ENCODE peak calls at places on chromosomes 16 and 17, in six cellular contexts. One of them, this sample, is unnamed.

GRCh38 chr17:67079481-67079880 is 35.1 kb downstream of the CACNG1 start:
- DNase-seq in body of pancreas: no peak
- DNase-seq in K562: no peak
- DNase-seq in lower leg skin: no peak
- DNase-seq in transverse colon: no peak
- DNase-seq in IMR-90: no peak
- DNase-seq in this sample: no peak

GRCh38 chr16:3880623-3881498 is at the start of gene CREBBP:
- DNase-seq in K562: peak
- DNase-seq in lower leg skin: peak
- DNase-seq in IMR-90: peak
- DNase-seq in transverse colon: peak
- DNase-seq in body of pancreas: peak
- DNase-seq in this sample: peak

GRCh38 chr16:7137560-7138330 is 194.9 kb upstream of the RBFOX1 start:
- DNase-seq in body of pancreas: no peak
- DNase-seq in K562: no peak
- DNase-seq in transverse colon: no peak
- DNase-seq in IMR-90: no peak
- DNase-seq in lower leg skin: no peak
- DNase-seq in this sample: no peak

GRCh38 chr16:901149-901548 is 69.6 kb downstream of the LMF1 start:
- DNase-seq in K562: no peak
- DNase-seq in body of pancreas: no peak
- DNase-seq in lower leg skin: no peak
- DNase-seq in IMR-90: no peak
- DNase-seq in transverse colon: no peak
- DNase-seq in this sample: no peak

GRCh38 chr17:4536742-4537411 is 18.3 kb downstream of the MYBBP1A start:
- DNase-seq in IMR-90: peak
- DNase-seq in lower leg skin: no peak
- DNase-seq in transverse colon: no peak
- DNase-seq in body of pancreas: no peak
- DNase-seq in K562: no peak
- DNase-seq in this sample: no peak

GRCh38 chr16:79864032-79864780 is 263.7 kb upstream of the MAF start:
- DNase-seq in transverse colon: no peak
- DNase-seq in lower leg skin: no peak
- DNase-seq in IMR-90: no peak
- DNase-seq in body of pancreas: no peak
- DNase-seq in K562: no peak
- DNase-seq in this sample: no peak

GRCh38 chr17:324151-324571 is 28.4 kb downstream of the RPH3AL start:
- DNase-seq in body of pancreas: no peak
- DNase-seq in transverse colon: no peak
- DNase-seq in lower leg skin: no peak
- DNase-seq in IMR-90: no peak
- DNase-seq in K562: no peak
- DNase-seq in this sample: no peak

GRCh38 chr17:83116783-83117555 is 37.6 kb downstream of the METRNL start:
- DNase-seq in transverse colon: no peak
- DNase-seq in lower leg skin: no peak
- DNase-seq in IMR-90: no peak
- DNase-seq in body of pancreas: no peak
- DNase-seq in K562: no peak
- DNase-seq in this sample: no peak

GRCh38 chr17:45147102-45147580 is 1.1 kb upstream of the HEXIM1 start:
- DNase-seq in IMR-90: peak
- DNase-seq in lower leg skin: no peak
- DNase-seq in K562: no peak
- DNase-seq in body of pancreas: no peak
- DNase-seq in transverse colon: no peak
- DNase-seq in this sample: peak

GRCh38 chr17:8912060-8912981 is 44.8 kb upstream of the PIK3R6 start:
- DNase-seq in transverse colon: no peak
- DNase-seq in lower leg skin: no peak
- DNase-seq in body of pancreas: no peak
- DNase-seq in IMR-90: no peak
- DNase-seq in K562: no peak
- DNase-seq in this sample: no peak

GRCh38 chr16:4626396-4626795 is 1.8 kb downstream of the MGRN1 start:
- DNase-seq in body of pancreas: no peak
- DNase-seq in transverse colon: no peak
- DNase-seq in lower leg skin: no peak
- DNase-seq in IMR-90: no peak
- DNase-seq in K562: no peak
- DNase-seq in this sample: no peak

GRCh38 chr17:16417399-16417798 is 2.0 kb downstream of the TRPV2 start:
- DNase-seq in K562: no peak
- DNase-seq in body of pancreas: no peak
- DNase-seq in IMR-90: no peak
- DNase-seq in lower leg skin: no peak
- DNase-seq in transverse colon: no peak
- DNase-seq in this sample: no peak

GRCh38 chr16:65684230-65684629 is 562.4 kb upstream of the CDH11 start:
- DNase-seq in body of pancreas: no peak
- DNase-seq in lower leg skin: no peak
- DNase-seq in K562: no peak
- DNase-seq in transverse colon: no peak
- DNase-seq in IMR-90: no peak
- DNase-seq in this sample: no peak

GRCh38 chr17:7435676-7436555 is 681 bp downstream of the TMEM102 start:
- DNase-seq in IMR-90: no peak
- DNase-seq in transverse colon: peak
- DNase-seq in body of pancreas: peak
- DNase-seq in lower leg skin: peak
- DNase-seq in K562: peak
- DNase-seq in this sample: peak

GRCh38 chr17:36602924-36603384 is 1.6 kb downstream of the MRM1 start:
- DNase-seq in transverse colon: peak
- DNase-seq in lower leg skin: no peak
- DNase-seq in K562: peak
- DNase-seq in IMR-90: peak
- DNase-seq in body of pancreas: peak
- DNase-seq in this sample: peak

GRCh38 chr17:57487552-57487951 is 231.2 kb downstream of the MSI2 start:
- DNase-seq in K562: no peak
- DNase-seq in IMR-90: no peak
- DNase-seq in lower leg skin: no peak
- DNase-seq in body of pancreas: no peak
- DNase-seq in transverse colon: no peak
- DNase-seq in this sample: no peak

GRCh38 chr16:75280331-75280804 is 28.9 kb upstream of the BCAR1 start:
- DNase-seq in transverse colon: no peak
- DNase-seq in K562: no peak
- DNase-seq in IMR-90: no peak
- DNase-seq in body of pancreas: no peak
- DNase-seq in lower leg skin: no peak
- DNase-seq in this sample: no peak

GRCh38 chr17:34081269-34081668 is 173.8 kb upstream of the CCL2 start:
- DNase-seq in IMR-90: peak
- DNase-seq in body of pancreas: no peak
- DNase-seq in K562: peak
- DNase-seq in lower leg skin: no peak
- DNase-seq in transverse colon: no peak
- DNase-seq in this sample: peak

GRCh38 chr16:29012913-29013641 is 28.2 kb downstream of the LAT start:
- DNase-seq in body of pancreas: no peak
- DNase-seq in IMR-90: peak
- DNase-seq in K562: no peak
- DNase-seq in transverse colon: no peak
- DNase-seq in lower leg skin: no peak
- DNase-seq in this sample: no peak

GRCh38 chr17:69967910-69968411 is 107.1 kb upstream of the KCNJ16 start:
- DNase-seq in IMR-90: peak
- DNase-seq in body of pancreas: no peak
- DNase-seq in K562: no peak
- DNase-seq in transverse colon: no peak
- DNase-seq in lower leg skin: no peak
- DNase-seq in this sample: no peak

GRCh38 chr17:45305532-45306087 is 11.2 kb downstream of the MAP3K14 start:
- DNase-seq in body of pancreas: no peak
- DNase-seq in IMR-90: peak
- DNase-seq in transverse colon: no peak
- DNase-seq in lower leg skin: no peak
- DNase-seq in K562: no peak
- DNase-seq in this sample: no peak

GRCh38 chr16:59905131-59905530 is 1171.0 kb upstream of the GOT2 start:
- DNase-seq in body of pancreas: no peak
- DNase-seq in transverse colon: no peak
- DNase-seq in K562: no peak
- DNase-seq in lower leg skin: no peak
- DNase-seq in IMR-90: no peak
- DNase-seq in this sample: no peak

GRCh38 chr16:10180042-10180770 is 2.0 kb downstream of the GRIN2A start:
- DNase-seq in transverse colon: no peak
- DNase-seq in IMR-90: no peak
- DNase-seq in body of pancreas: no peak
- DNase-seq in K562: no peak
- DNase-seq in lower leg skin: no peak
- DNase-seq in this sample: no peak

GRCh38 chr16:87305505-87306391 is 11.4 kb downstream of the C16orf95 start:
- DNase-seq in K562: peak
- DNase-seq in transverse colon: no peak
- DNase-seq in body of pancreas: no peak
- DNase-seq in IMR-90: no peak
- DNase-seq in lower leg skin: no peak
- DNase-seq in this sample: peak

GRCh38 chr16:82063456-82064082 is 28.5 kb downstream of the HSD17B2 start:
- DNase-seq in IMR-90: no peak
- DNase-seq in transverse colon: no peak
- DNase-seq in body of pancreas: no peak
- DNase-seq in K562: no peak
- DNase-seq in lower leg skin: no peak
- DNase-seq in this sample: no peak

GRCh38 chr16:61987474-61988012 is 48.7 kb downstream of the CDH8 start:
- DNase-seq in lower leg skin: no peak
- DNase-seq in IMR-90: no peak
- DNase-seq in K562: no peak
- DNase-seq in body of pancreas: no peak
- DNase-seq in transverse colon: no peak
- DNase-seq in this sample: no peak

GRCh38 chr16:22183901-22184614 is 21.8 kb downstream of the SDR42E2 start:
- DNase-seq in IMR-90: no peak
- DNase-seq in K562: peak
- DNase-seq in transverse colon: no peak
- DNase-seq in lower leg skin: no peak
- DNase-seq in body of pancreas: no peak
- DNase-seq in this sample: no peak

GRCh38 chr17:56912105-56912999 is 1.5 kb downstream of the TRIM25 start:
- DNase-seq in K562: no peak
- DNase-seq in body of pancreas: no peak
- DNase-seq in IMR-90: no peak
- DNase-seq in transverse colon: peak
- DNase-seq in lower leg skin: peak
- DNase-seq in this sample: peak

GRCh38 chr16:88809676-88810165 is 2.0 kb downstream of the APRT start:
- DNase-seq in transverse colon: no peak
- DNase-seq in lower leg skin: no peak
- DNase-seq in IMR-90: no peak
- DNase-seq in body of pancreas: no peak
- DNase-seq in K562: no peak
- DNase-seq in this sample: no peak

GRCh38 chr16:88811850-88812736 is at the start of gene APRT:
- DNase-seq in IMR-90: peak
- DNase-seq in transverse colon: peak
- DNase-seq in body of pancreas: peak
- DNase-seq in K562: peak
- DNase-seq in lower leg skin: peak
- DNase-seq in this sample: peak

GRCh38 chr16:88810166-88810867 is 1.4 kb downstream of the APRT start:
- DNase-seq in lower leg skin: no peak
- DNase-seq in IMR-90: no peak
- DNase-seq in K562: no peak
- DNase-seq in transverse colon: no peak
- DNase-seq in body of pancreas: no peak
- DNase-seq in this sample: peak

GRCh38 chr16:88811600-88811849 is 203 bp downstream of the APRT start:
- DNase-seq in IMR-90: no peak
- DNase-seq in transverse colon: no peak
- DNase-seq in K562: peak
- DNase-seq in body of pancreas: no peak
- DNase-seq in lower leg skin: no peak
- DNase-seq in this sample: no peak

GRCh38 chr16:88810868-88811599 is 694 bp downstream of the APRT start:
- DNase-seq in body of pancreas: peak
- DNase-seq in transverse colon: peak
- DNase-seq in K562: no peak
- DNase-seq in lower leg skin: peak
- DNase-seq in IMR-90: peak
- DNase-seq in this sample: peak
- TF ChIP-seq POLR2A in body of pancreas: peak
- TF ChIP-seq POLR2A in transverse colon: peak
- TF ChIP-seq POLR2A in K562: no peak
- TF ChIP-seq POLR2A in lower leg skin: no peak
- TF ChIP-seq POLR2A in IMR-90: peak
- TF ChIP-seq POLR2A in this sample: no peak

DNA sequence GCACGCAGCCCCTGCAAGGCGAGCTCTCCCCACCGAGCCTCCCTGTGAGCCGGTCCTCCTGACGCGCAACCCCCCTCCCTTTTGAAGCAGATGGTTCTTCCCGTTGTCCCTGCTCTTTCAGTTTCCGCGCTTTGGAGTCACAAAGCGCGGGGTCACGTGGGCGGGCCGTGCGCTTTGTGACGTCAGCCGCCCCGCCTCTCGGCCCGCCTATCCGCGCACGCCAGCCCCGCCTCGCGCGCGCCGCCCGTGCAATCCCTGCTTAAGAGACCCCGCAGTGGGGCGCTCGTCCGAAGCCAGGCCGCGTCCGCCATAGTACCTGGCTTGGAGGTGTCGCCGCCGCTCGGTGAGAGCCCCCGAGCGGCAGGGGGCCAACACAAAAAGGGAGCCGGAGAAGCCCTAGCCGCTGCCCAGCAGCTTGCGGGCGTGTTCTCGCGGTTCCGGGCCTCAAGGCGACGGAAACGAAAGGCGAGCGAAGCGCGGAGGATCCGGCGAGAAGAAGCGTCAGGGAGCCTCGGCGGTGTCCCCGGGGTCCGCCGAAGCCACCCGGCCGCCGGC is at the start of gene RBBP6:
- DNase-seq in IMR-90: peak
- DNase-seq in transverse colon: peak
- DNase-seq in lower leg skin: peak
- DNase-seq in K562: peak
- DNase-seq in body of pancreas: peak
- DNase-seq in this sample: peak
- TF ChIP-seq POLR2A in IMR-90: peak
- TF ChIP-seq POLR2A in transverse colon: peak
- TF ChIP-seq POLR2A in lower leg skin: peak
- TF ChIP-seq POLR2A in K562: peak
- TF ChIP-seq POLR2A in body of pancreas: peak
- TF ChIP-seq POLR2A in this sample: peak

GRCh38 chr16:88605186-88606145 is 32.9 kb upstream of the IL17C start:
- DNase-seq in body of pancreas: no peak
- DNase-seq in lower leg skin: no peak
- DNase-seq in IMR-90: no peak
- DNase-seq in transverse colon: no peak
- DNase-seq in K562: no peak
- DNase-seq in this sample: no peak
- TF ChIP-seq POLR2A in body of pancreas: no peak
- TF ChIP-seq POLR2A in lower leg skin: no peak
- TF ChIP-seq POLR2A in IMR-90: no peak
- TF ChIP-seq POLR2A in transverse colon: no peak
- TF ChIP-seq POLR2A in K562: no peak
- TF ChIP-seq POLR2A in this sample: no peak

GRCh38 chr16:50741808-50742520 is at the start of gene CYLD:
- DNase-seq in lower leg skin: peak
- DNase-seq in body of pancreas: peak
- DNase-seq in transverse colon: peak
- DNase-seq in K562: peak
- DNase-seq in IMR-90: peak
- DNase-seq in this sample: peak
- TF ChIP-seq POLR2A in lower leg skin: no peak
- TF ChIP-seq POLR2A in body of pancreas: peak
- TF ChIP-seq POLR2A in transverse colon: peak
- TF ChIP-seq POLR2A in K562: no peak
- TF ChIP-seq POLR2A in IMR-90: no peak
- TF ChIP-seq POLR2A in this sample: no peak